ENCODE peak calls at places on chromosome 16, in five cellular contexts. One of them, this sample, is unnamed.

GRCh38 chr16:81646561-81646960 is 132.5 kb upstream of the PLCG2 start:
- DNase-seq in HT1080: no peak
- DNase-seq in skeletal muscle cell: no peak
- DNase-seq in progenitor cell of endocrine pancreas: no peak
- DNase-seq in H9: no peak
- DNase-seq in this sample: no peak

GRCh38 chr16:82735176-82735575 is 108.4 kb downstream of the CDH13 start:
- DNase-seq in progenitor cell of endocrine pancreas: no peak
- DNase-seq in HT1080: no peak
- DNase-seq in skeletal muscle cell: no peak
- DNase-seq in H9: no peak
- DNase-seq in this sample: no peak

GRCh38 chr16:80827007-80827406 is 22.6 kb upstream of the CDYL2 start:
- DNase-seq in skeletal muscle cell: no peak
- DNase-seq in H9: no peak
- DNase-seq in HT1080: no peak
- DNase-seq in progenitor cell of endocrine pancreas: no peak
- DNase-seq in this sample: no peak

GRCh38 chr16:89982318-89982717 is 33.8 kb downstream of the DEF8 start:
- DNase-seq in H9: no peak
- DNase-seq in skeletal muscle cell: no peak
- DNase-seq in HT1080: no peak
- DNase-seq in progenitor cell of endocrine pancreas: no peak
- DNase-seq in this sample: no peak

GRCh38 chr16:88561485-88562369 is 8.5 kb upstream of the ZC3H18 start:
- DNase-seq in skeletal muscle cell: no peak
- DNase-seq in progenitor cell of endocrine pancreas: no peak
- DNase-seq in HT1080: peak
- DNase-seq in H9: peak
- DNase-seq in this sample: no peak

GRCh38 chr16:23079683-23080221 is 69.5 kb downstream of the USP31 start:
- DNase-seq in H9: no peak
- DNase-seq in skeletal muscle cell: no peak
- DNase-seq in HT1080: no peak
- DNase-seq in progenitor cell of endocrine pancreas: no peak
- DNase-seq in this sample: no peak

GRCh38 chr16:15783985-15784384 is 72.8 kb downstream of the MYH11 start:
- DNase-seq in HT1080: no peak
- DNase-seq in progenitor cell of endocrine pancreas: no peak
- DNase-seq in H9: no peak
- DNase-seq in skeletal muscle cell: no peak
- DNase-seq in this sample: no peak

GRCh38 chr16:2507679-2508064 is 6.1 kb upstream of the ATP6V0C start:
- DNase-seq in skeletal muscle cell: no peak
- DNase-seq in progenitor cell of endocrine pancreas: no peak
- DNase-seq in HT1080: no peak
- DNase-seq in H9: no peak
- DNase-seq in this sample: no peak

GRCh38 chr16:4307215-4308037 is 8.4 kb upstream of the GLIS2 start:
- DNase-seq in progenitor cell of endocrine pancreas: peak
- DNase-seq in skeletal muscle cell: peak
- DNase-seq in HT1080: peak
- DNase-seq in H9: peak
- DNase-seq in this sample: peak

GRCh38 chr16:75921281-75921680 is 195.0 kb upstream of the CPHXL start:
- DNase-seq in progenitor cell of endocrine pancreas: no peak
- DNase-seq in H9: peak
- DNase-seq in skeletal muscle cell: no peak
- DNase-seq in HT1080: no peak
- DNase-seq in this sample: no peak

GRCh38 chr16:85970016-85970711 is 71.2 kb downstream of the IRF8 start:
- DNase-seq in H9: no peak
- DNase-seq in skeletal muscle cell: no peak
- DNase-seq in HT1080: no peak
- DNase-seq in progenitor cell of endocrine pancreas: no peak
- DNase-seq in this sample: no peak

GRCh38 chr16:637081-638018 is 1.2 kb upstream of the METTL26 start:
- DNase-seq in progenitor cell of endocrine pancreas: peak
- DNase-seq in HT1080: no peak
- DNase-seq in H9: peak
- DNase-seq in skeletal muscle cell: peak
- DNase-seq in this sample: no peak

GRCh38 chr16:10667239-10667638 is 27.5 kb downstream of the TEKT5 start:
- DNase-seq in HT1080: peak
- DNase-seq in H9: no peak
- DNase-seq in skeletal muscle cell: no peak
- DNase-seq in progenitor cell of endocrine pancreas: no peak
- DNase-seq in this sample: no peak

GRCh38 chr16:74592847-74593246 is 14.1 kb downstream of the GLG1 start:
- DNase-seq in skeletal muscle cell: no peak
- DNase-seq in H9: no peak
- DNase-seq in HT1080: no peak
- DNase-seq in progenitor cell of endocrine pancreas: no peak
- DNase-seq in this sample: no peak

This sample was measured in AG09309.